ENCODE peak calls at places on chromosome X, in ten cellular contexts. R, I, E, N, Q, W, H, K, G and P are unnamed samples.

GRCh38 chrX:40468033-40468979 is 112.5 kb upstream of the ATP6AP2 start:
- DNase-seq in E (peak), Q (peak), I (peak), W (peak), G (peak), K (no peak), H (peak), N (no peak), R (no peak), P (peak)

GRCh38 chrX:30561191-30561590 is 16.4 kb downstream of the TASL start:
- DNase-seq in G (no peak), R (no peak), Q (no peak), K (no peak), I (no peak), H (no peak), N (no peak), E (no peak), W (no peak), P (no peak)

GRCh38 chrX:17081969-17082368 is 135.5 kb downstream of the REPS2 start:
- DNase-seq in R (no peak), W (no peak), H (no peak), K (no peak), E (no peak), Q (no peak), I (no peak), G (no peak), N (no peak), P (no peak)

GRCh38 chrX:80206647-80207046 is 192.1 kb downstream of the TBX22 start:
- DNase-seq in E (no peak), I (peak), W (no peak), H (no peak), Q (no peak), R (no peak), G (no peak), N (no peak), K (no peak), P (no peak)

GRCh38 chrX:11382935-11383334 is 89.7 kb downstream of the AMELX start:
- DNase-seq in E (no peak), K (peak), Q (no peak), N (no peak), W (no peak), R (no peak), H (no peak), G (no peak), I (no peak), P (no peak)

GRCh38 chrX:49247346-49247745 is 12.1 kb downstream of the CCDC22 start:
- DNase-seq in W (no peak), R (no peak), E (no peak), G (no peak), H (no peak), Q (no peak), I (no peak), K (no peak), N (no peak), P (no peak)

GRCh38 chrX:112874140-112874539 is 33.5 kb upstream of the AMOT start:
- DNase-seq in E (no peak), Q (no peak), N (no peak), R (no peak), H (no peak), W (no peak), G (no peak), K (no peak), I (peak), P (no peak)

GRCh38 chrX:9835585-9836210 is 49.5 kb downstream of the SHROOM2 start:
- DNase-seq in W (no peak), H (no peak), I (no peak), N (no peak), R (no peak), G (no peak), E (no peak), K (no peak), Q (no peak), P (no peak)

GRCh38 chrX:12159799-12160198 is 21.5 kb downstream of the FRMPD4 start:
- DNase-seq in N (no peak), K (peak), G (no peak), H (no peak), E (no peak), Q (no peak), R (no peak), I (no peak), W (no peak), P (no peak)

GRCh38 chrX:20739038-20739745 is 472.5 kb upstream of the RPS6KA3 start:
- DNase-seq in K (no peak), I (no peak), Q (no peak), E (no peak), G (no peak), H (no peak), N (no peak), R (no peak), W (no peak), P (no peak)

GRCh38 chrX:41734530-41734929 is 10.5 kb downstream of the GPR82 start:
- DNase-seq in H (no peak), G (peak), K (peak), E (no peak), R (no peak), W (no peak), Q (peak), N (no peak), I (peak), P (peak)

GRCh38 chrX:104195489-104196084 is 29.3 kb downstream of the FAM199X start:
- DNase-seq in H (no peak), Q (peak), G (peak), R (no peak), E (peak), W (peak), I (peak), K (peak), N (no peak), P (peak)